ENCODE peak calls at places on chromosomes 5 and 9, in four cellular contexts. J is SK-N-DZ; G is activated CD8-positive, alpha-beta memory T cell treated with anti-CD3 and anti-CD28 coated beads for 48 hours; Y is T-helper 17 cell. O is an unnamed sample.

GRCh38 chr9:109118802-109119438 is 827 bp downstream of the TMEM245 start:
- DNase-seq in G (no peak), J (no peak), Y (no peak), O (no peak)

GRCh38 chr5:57066921-57067914 is 106.6 kb upstream of the GPBP1 start:
- DNase-seq in Y (no peak), G (no peak), J (no peak), O (no peak)

GRCh38 chr9:136316896-136317676 is 10.3 kb upstream of the GPSM1 start:
- DNase-seq in J (no peak), G (no peak), Y (no peak), O (no peak)

GRCh38 chr9:126842977-126843799 is 17.3 kb upstream of the ZBTB34 start:
- DNase-seq in J (no peak), Y (no peak), G (no peak), O (no peak)

GRCh38 chr5:78603636-78604175 is 44.9 kb downstream of the LHFPL2 start:
- DNase-seq in Y (no peak), G (no peak), J (no peak), O (no peak)

GRCh38 chr9:126114409-126114760 is 212.2 kb upstream of the MVB12B start:
- DNase-seq in Y (no peak), G (no peak), J (no peak), O (no peak)

GRCh38 chr5:143153332-143154119 is 250.0 kb downstream of the NR3C1 start:
- DNase-seq in G (no peak), J (no peak), Y (no peak), O (no peak)

GRCh38 chr5:68172314-68172713 is 43.2 kb upstream of the PIK3R1 start:
- DNase-seq in Y (no peak), J (no peak), G (no peak), O (no peak)

GRCh38 chr5:44332360-44332971 is 56.8 kb downstream of the FGF10 start:
- DNase-seq in G (no peak), Y (no peak), J (peak), O (no peak)

GRCh38 chr9:742914-743594 is 98.4 kb upstream of the DMRT1 start:
- DNase-seq in J (no peak), G (no peak), Y (no peak), O (no peak)

GRCh38 chr5:154857091-154857533 is 1.3 kb upstream of the CNOT8 start:
- DNase-seq in J (no peak), G (no peak), Y (peak), O (peak)

GRCh38 chr9:35826071-35826701 is 2.3 kb downstream of the FAM221B start:
- DNase-seq in Y (no peak), J (peak), G (no peak), O (no peak)

GRCh38 chr5:119943148-119943547 is 313.8 kb downstream of the FAM170A start:
- DNase-seq in Y (no peak), G (no peak), J (no peak), O (no peak)

GRCh38 chr5:135221187-135221473 is 177.9 kb downstream of the MACROH2A1 start:
- DNase-seq in Y (no peak), J (no peak), G (no peak), O (no peak)

GRCh38 chr5:79931409-79931808 is 59.7 kb downstream of the MTX3 start:
- DNase-seq in G (no peak), J (no peak), Y (no peak), O (no peak)

GRCh38 chr9:114855488-114855887 is 49.6 kb upstream of the TNFSF15 start:
- DNase-seq in G (no peak), Y (no peak), J (no peak), O (no peak)

GRCh38 chr5:135811007-135811406 is 23.5 kb upstream of the SLC25A48 start:
- DNase-seq in G (no peak), Y (no peak), J (no peak), O (no peak)

GRCh38 chr5:149049371-149049781 is 13.5 kb downstream of the SH3TC2 start:
- DNase-seq in G (no peak), Y (no peak), J (no peak), O (no peak)

GRCh38 chr9:112437406-112437805 is 49.2 kb upstream of the KIAA1958 start:
- DNase-seq in G (no peak), Y (no peak), J (no peak), O (no peak)

GRCh38 chr9:113508111-113508749 is 44.7 kb downstream of the RGS3 start:
- DNase-seq in Y (no peak), G (no peak), J (no peak), O (no peak)

GRCh38 chr5:143720689-143721088 is 91.3 kb upstream of the HMHB1 start:
- DNase-seq in Y (no peak), G (no peak), J (no peak), O (no peak)

GRCh38 chr9:124366476-124367220 is 48.6 kb downstream of the PSMB7 start:
- DNase-seq in Y (no peak), J (no peak), G (no peak), O (no peak)

GRCh38 chr5:67021522-67022316 is 174.9 kb downstream of the CD180 start:
- DNase-seq in J (no peak), G (no peak), Y (no peak), O (no peak)

GRCh38 chr5:77311217-77311571 is 100.7 kb downstream of the PDE8B start:
- DNase-seq in Y (no peak), J (no peak), G (no peak), O (no peak)

GRCh38 chr9:130741831-130742449 is 48.4 kb downstream of the EXOSC2 start:
- DNase-seq in G (no peak), Y (no peak), J (no peak), O (no peak)

GRCh38 chr9:98484218-98484617 is 224.5 kb downstream of the GABBR2 start:
- DNase-seq in G (no peak), J (no peak), Y (no peak), O (no peak)

GRCh38 chr9:136045595-136046554 is 49.2 kb downstream of the NACC2 start:
- DNase-seq in J (no peak), Y (no peak), G (no peak), O (no peak)

GRCh38 chr5:142780871-142781270 is 10.7 kb downstream of the ARHGAP26 start:
- DNase-seq in Y (no peak), G (no peak), J (no peak), O (no peak)

GRCh38 chr5:24823625-24824024 is 178.8 kb upstream of the CDH10 start:
- DNase-seq in J (no peak), Y (no peak), G (no peak), O (no peak)

GRCh38 chr9:133710661-133711427 is 27.3 kb downstream of the SARDH start:
- DNase-seq in J (no peak), Y (no peak), G (no peak), O (no peak)